ENCODE peak calls at places on chromosome 9, in seven cellular contexts. M, G, D, T, Z, L and Q are unnamed samples.

GRCh38 chr9:27276182-27277030 is 20.5 kb downstream of the EQTN start:
- DNase-seq in Z (peak; percentile 14), D (no peak), L (no peak), G (peak; percentile 76), T (peak; percentile 54), M (peak; percentile 34), Q (no peak)

GRCh38 chr9:27362447-27363210 is 65.7 kb upstream of the EQTN start:
- DNase-seq in Z (no peak), D (no peak), M (no peak), L (no peak), T (no peak), G (no peak), Q (no peak)

GRCh38 chr9:130616451-130616850 is 37.1 kb downstream of the FUBP3 start:
- DNase-seq in G (no peak), T (no peak), L (no peak), M (no peak), Z (peak; percentile 38), D (no peak), Q (no peak)

GRCh38 chr9:93134018-93134739 is at the start of gene NINJ1:
- DNase-seq in T (peak; percentile 97), D (peak; percentile 75), Z (peak; percentile 69), M (peak; percentile 90), G (peak; percentile 73), L (peak; percentile 78), Q (peak; percentile 49)

GRCh38 chr9:33881635-33882034 is 64.7 kb downstream of the UBE2R2 start:
- DNase-seq in Z (no peak), M (no peak), D (no peak), G (no peak), T (no peak), L (no peak), Q (no peak)

GRCh38 chr9:105259274-105259673 is 14.8 kb downstream of the SLC44A1 start:
- DNase-seq in G (no peak), L (no peak), Z (no peak), T (no peak), D (no peak), M (no peak), Q (no peak)

GRCh38 chr9:79480639-79481038 is 91.1 kb upstream of the TLE4 start:
- DNase-seq in D (no peak), Z (no peak), L (no peak), T (no peak), M (no peak), G (no peak), Q (no peak)

GRCh38 chr9:112380102-112380581 is at the start of gene HSDL2:
- DNase-seq in L (peak; percentile 59), T (peak; percentile 20), M (peak; percentile 41), Z (no peak), G (peak; percentile 60), D (no peak), Q (no peak)

GRCh38 chr9:27726244-27727141 is 153.2 kb upstream of the C9orf72 start:
- DNase-seq in G (peak; percentile 88), T (peak; percentile 30), D (no peak), L (peak; percentile 19), M (peak; percentile 10), Z (peak; percentile 74), Q (peak; percentile 54)

GRCh38 chr9:78592866-78593265 is 295.9 kb downstream of the PSAT1 start:
- DNase-seq in M (no peak), L (no peak), D (no peak), T (no peak), G (no peak), Z (no peak), Q (no peak)

GRCh38 chr9:78533500-78533899 is 236.6 kb downstream of the PSAT1 start:
- DNase-seq in G (no peak), D (no peak), T (no peak), L (no peak), M (no peak), Z (no peak), Q (no peak)

GRCh38 chr9:36218411-36218901 is 27.7 kb downstream of the CLTA start:
- DNase-seq in D (no peak), G (no peak), L (no peak), M (no peak), Z (no peak), T (no peak), Q (no peak)

GRCh38 chr9:35951736-35952135 is 6.2 kb downstream of the OR2S2 start:
- DNase-seq in D (no peak), G (peak; percentile 72), Z (no peak), T (no peak), L (no peak), M (no peak), Q (no peak)

GRCh38 chr9:119365291-119366027 is 3.8 kb downstream of the BRINP1 start:
- DNase-seq in Z (peak; percentile 74), M (peak; percentile 13), D (no peak), G (peak; percentile 20), L (no peak), T (peak; percentile 25), Q (peak; percentile 36)

GRCh38 chr9:35839926-35840325 is 10.9 kb downstream of the TMEM8B start:
- DNase-seq in M (no peak), T (no peak), G (no peak), D (no peak), Z (no peak), L (no peak), Q (no peak)

GRCh38 chr9:134996591-134997530 is 79.1 kb upstream of the FCN1 start:
- DNase-seq in L (no peak), M (no peak), Z (no peak), T (no peak), D (no peak), G (no peak), Q (no peak)

GRCh38 chr9:87324613-87325194 is 173.0 kb upstream of the DAPK1 start:
- DNase-seq in T (peak; percentile 56), M (peak; percentile 31), G (peak; percentile 85), D (no peak), L (no peak), Z (no peak), Q (no peak)

DNA sequence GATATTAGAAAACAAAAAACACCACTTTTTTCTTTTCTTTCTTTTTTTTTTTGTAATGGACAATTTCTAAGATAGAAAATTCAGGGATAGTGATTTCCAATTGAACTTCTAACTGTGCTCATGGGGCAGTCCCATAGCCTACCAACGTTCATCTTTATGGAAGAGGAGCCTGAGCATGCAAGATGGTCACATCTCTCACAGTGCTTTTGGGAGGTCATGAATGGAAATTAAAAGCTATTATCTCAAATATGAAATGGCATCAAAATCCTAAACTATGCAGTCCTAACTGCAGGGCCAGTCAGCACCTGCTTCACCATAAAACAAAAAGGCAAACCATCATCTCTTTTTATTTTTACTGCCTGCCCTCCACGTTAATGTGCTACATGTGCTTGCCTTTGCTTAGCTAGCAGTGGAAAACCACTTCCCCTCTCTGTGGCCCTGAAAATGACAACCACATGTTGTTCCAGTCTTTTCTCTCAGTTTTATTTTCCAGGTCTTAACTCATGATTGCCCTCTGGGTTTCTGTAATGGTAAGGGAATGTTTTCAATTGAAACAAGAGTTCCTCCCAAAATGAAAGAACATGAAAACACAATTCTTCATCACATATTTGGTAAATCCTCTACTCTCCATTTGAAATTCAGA is 16.7 kb downstream of the IFNB1 start:
- DNase-seq in T (peak; percentile 10), Z (no peak), G (peak; percentile 12), L (no peak), M (no peak), D (no peak), Q (no peak)
- TF ChIP-seq CTCF in T (no peak), Z (no peak), G (no peak), L (no peak), M (no peak), D (no peak), Q (no peak)

GRCh38 chr9:306907-307306 is 92.2 kb downstream of the DOCK8 start:
- DNase-seq in T (peak; percentile 10), M (no peak), L (no peak), G (peak; percentile 2), D (no peak), Z (peak; percentile 28), Q (no peak)
- TF ChIP-seq CTCF in T (peak; percentile 24), M (peak; percentile 15), L (no peak), G (no peak), D (no peak), Z (no peak), Q (no peak)

GRCh38 chr9:122551371-122551770 is 1.5 kb upstream of the OR1N2 start:
- DNase-seq in T (no peak), Z (no peak), M (no peak), G (no peak), D (no peak), L (no peak), Q (no peak)

GRCh38 chr9:122552812-122553211 is at the start of gene OR1N2:
- DNase-seq in T (no peak), G (no peak), D (no peak), Z (no peak), L (no peak), M (no peak), Q (no peak)
- TF ChIP-seq CTCF in T (no peak), G (no peak), D (no peak), Z (no peak), L (no peak), M (no peak), Q (no peak)

GRCh38 chr9:132547976-132548730 is 34.3 kb upstream of the BARHL1 start:
- DNase-seq in L (no peak), T (no peak), M (no peak), Z (no peak), G (no peak), D (no peak), Q (no peak)

GRCh38 chr9:132547436-132547835 is 35.0 kb upstream of the BARHL1 start:
- DNase-seq in T (no peak), L (no peak), G (no peak), M (no peak), D (no peak), Z (no peak), Q (no peak)

GRCh38 chr9:132545578-132545977 is 36.8 kb upstream of the BARHL1 start:
- DNase-seq in Z (no peak), T (no peak), D (no peak), M (no peak), L (no peak), G (no peak), Q (no peak)

GRCh38 chr9:132547052-132547431 is 35.4 kb upstream of the BARHL1 start:
- DNase-seq in T (no peak), Z (no peak), M (no peak), G (no peak), D (no peak), L (no peak), Q (no peak)

GRCh38 chr9:132546148-132547051 is 36.0 kb upstream of the BARHL1 start:
- DNase-seq in Z (peak; percentile 43), G (peak; percentile 57), T (no peak), D (no peak), L (no peak), M (peak; percentile 50), Q (peak; percentile 45)
- TF ChIP-seq CTCF in Z (peak; percentile 70), G (peak; percentile 58), T (peak; percentile 7), D (no peak), L (peak; percentile 7), M (peak; percentile 27), Q (peak; percentile 68)

GRCh38 chr9:88798476-88798875 is 192.8 kb upstream of the S1PR3 start:
- DNase-seq in L (no peak), G (no peak), D (no peak), M (no peak), Z (no peak), T (no peak), Q (no peak)

GRCh38 chr9:88801214-88801796 is 190.0 kb upstream of the S1PR3 start:
- DNase-seq in D (no peak), G (no peak), Z (no peak), L (no peak), M (no peak), T (no peak), Q (no peak)

GRCh38 chr9:88802533-88802932 is 188.7 kb upstream of the S1PR3 start:
- DNase-seq in T (no peak), Z (no peak), D (no peak), G (no peak), L (no peak), M (no peak), Q (no peak)

GRCh38 chr9:88796947-88797346 is 194.3 kb upstream of the S1PR3 start:
- DNase-seq in L (no peak), M (no peak), Z (no peak), G (no peak), D (no peak), T (no peak), Q (no peak)

GRCh38 chr9:88799706-88800682 is 191.3 kb upstream of the S1PR3 start:
- DNase-seq in L (no peak), Z (no peak), M (no peak), D (no peak), G (no peak), T (no peak), Q (no peak)
- TF ChIP-seq CTCF in L (no peak), Z (no peak), M (no peak), D (no peak), G (no peak), T (no peak), Q (no peak)